ENCODE peak calls at places on chromosome 19, in four cellular contexts. One of them, this sample, is unnamed.

GRCh38 chr19:29665826-29666633 is 769 bp downstream of the PLEKHF1 start:
- DNase-seq in glutamatergic neuron: no peak
- DNase-seq in stimulated activated naive CD8-positive, alpha-beta T cell treated with anti-CD3 and anti-CD28 coated beads, Interleukin-15, amount 100 ng/mL, for 72 hours: no peak
- DNase-seq in hepatocyte: peak; percentile 39
- DNase-seq in this sample: peak; percentile 39

GRCh38 chr19:30288957-30289735 is 83.0 kb upstream of the ZNF536 start:
- DNase-seq in hepatocyte: no peak
- DNase-seq in stimulated activated naive CD8-positive, alpha-beta T cell treated with anti-CD3 and anti-CD28 coated beads, Interleukin-15, amount 100 ng/mL, for 72 hours: no peak
- DNase-seq in glutamatergic neuron: no peak
- DNase-seq in this sample: no peak

GRCh38 chr19:2774953-2775555 is 8.0 kb downstream of the SGTA start:
- DNase-seq in hepatocyte: no peak
- DNase-seq in stimulated activated naive CD8-positive, alpha-beta T cell treated with anti-CD3 and anti-CD28 coated beads, Interleukin-15, amount 100 ng/mL, for 72 hours: no peak
- DNase-seq in glutamatergic neuron: no peak
- DNase-seq in this sample: no peak

GRCh38 chr19:35437152-35437951 is 10.7 kb upstream of the FFAR2 start:
- DNase-seq in hepatocyte: no peak
- DNase-seq in stimulated activated naive CD8-positive, alpha-beta T cell treated with anti-CD3 and anti-CD28 coated beads, Interleukin-15, amount 100 ng/mL, for 72 hours: no peak
- DNase-seq in glutamatergic neuron: no peak
- DNase-seq in this sample: no peak

GRCh38 chr19:51002542-51003311 is 1.3 kb upstream of the KLK8 start:
- DNase-seq in stimulated activated naive CD8-positive, alpha-beta T cell treated with anti-CD3 and anti-CD28 coated beads, Interleukin-15, amount 100 ng/mL, for 72 hours: no peak
- DNase-seq in hepatocyte: peak; percentile 65
- DNase-seq in glutamatergic neuron: peak; percentile 43
- DNase-seq in this sample: peak; percentile 62

GRCh38 chr19:10831980-10832658 is 3.9 kb downstream of the TMED1 start:
- DNase-seq in hepatocyte: no peak
- DNase-seq in stimulated activated naive CD8-positive, alpha-beta T cell treated with anti-CD3 and anti-CD28 coated beads, Interleukin-15, amount 100 ng/mL, for 72 hours: no peak
- DNase-seq in glutamatergic neuron: no peak
- DNase-seq in this sample: no peak

GRCh38 chr19:5137571-5138124 is 168.7 kb downstream of the KDM4B start:
- DNase-seq in stimulated activated naive CD8-positive, alpha-beta T cell treated with anti-CD3 and anti-CD28 coated beads, Interleukin-15, amount 100 ng/mL, for 72 hours: no peak
- DNase-seq in hepatocyte: no peak
- DNase-seq in glutamatergic neuron: peak; percentile 61
- DNase-seq in this sample: no peak

GRCh38 chr19:19098703-19099632 is 35.2 kb downstream of the SLC25A42 start:
- DNase-seq in stimulated activated naive CD8-positive, alpha-beta T cell treated with anti-CD3 and anti-CD28 coated beads, Interleukin-15, amount 100 ng/mL, for 72 hours: no peak
- DNase-seq in glutamatergic neuron: no peak
- DNase-seq in hepatocyte: peak; percentile 54
- DNase-seq in this sample: no peak

GRCh38 chr19:10724573-10725071 is 6.7 kb downstream of the DNM2 start:
- DNase-seq in stimulated activated naive CD8-positive, alpha-beta T cell treated with anti-CD3 and anti-CD28 coated beads, Interleukin-15, amount 100 ng/mL, for 72 hours: no peak
- DNase-seq in glutamatergic neuron: no peak
- DNase-seq in hepatocyte: no peak
- DNase-seq in this sample: no peak

GRCh38 chr19:4583961-4584669 is 24.6 kb upstream of the SEMA6B start:
- DNase-seq in hepatocyte: no peak
- DNase-seq in stimulated activated naive CD8-positive, alpha-beta T cell treated with anti-CD3 and anti-CD28 coated beads, Interleukin-15, amount 100 ng/mL, for 72 hours: no peak
- DNase-seq in glutamatergic neuron: peak; percentile 84
- DNase-seq in this sample: no peak

GRCh38 chr19:42088471-42089190 is 12.7 kb downstream of the ZNF574 start:
- DNase-seq in stimulated activated naive CD8-positive, alpha-beta T cell treated with anti-CD3 and anti-CD28 coated beads, Interleukin-15, amount 100 ng/mL, for 72 hours: no peak
- DNase-seq in hepatocyte: no peak
- DNase-seq in glutamatergic neuron: no peak
- DNase-seq in this sample: no peak

GRCh38 chr19:40778865-40779284 is 828 bp downstream of the RAB4B start:
- DNase-seq in hepatocyte: peak; percentile 57
- DNase-seq in stimulated activated naive CD8-positive, alpha-beta T cell treated with anti-CD3 and anti-CD28 coated beads, Interleukin-15, amount 100 ng/mL, for 72 hours: no peak
- DNase-seq in glutamatergic neuron: no peak
- DNase-seq in this sample: no peak

GRCh38 chr19:40801449-40802299 is 2.7 kb downstream of the EGLN2 start:
- DNase-seq in hepatocyte: no peak
- DNase-seq in stimulated activated naive CD8-positive, alpha-beta T cell treated with anti-CD3 and anti-CD28 coated beads, Interleukin-15, amount 100 ng/mL, for 72 hours: no peak
- DNase-seq in glutamatergic neuron: no peak
- DNase-seq in this sample: no peak

GRCh38 chr19:52524086-52524485 is 3.4 kb upstream of the ZNF808 start:
- DNase-seq in glutamatergic neuron: no peak
- DNase-seq in stimulated activated naive CD8-positive, alpha-beta T cell treated with anti-CD3 and anti-CD28 coated beads, Interleukin-15, amount 100 ng/mL, for 72 hours: no peak
- DNase-seq in hepatocyte: no peak
- DNase-seq in this sample: no peak

GRCh38 chr19:51460164-51460992 is 2.1 kb upstream of the SIGLEC8 start:
- DNase-seq in glutamatergic neuron: no peak
- DNase-seq in stimulated activated naive CD8-positive, alpha-beta T cell treated with anti-CD3 and anti-CD28 coated beads, Interleukin-15, amount 100 ng/mL, for 72 hours: no peak
- DNase-seq in hepatocyte: no peak
- DNase-seq in this sample: no peak

GRCh38 chr19:32238076-32238475 is 107.3 kb upstream of the ZNF507 start:
- DNase-seq in glutamatergic neuron: no peak
- DNase-seq in hepatocyte: no peak
- DNase-seq in stimulated activated naive CD8-positive, alpha-beta T cell treated with anti-CD3 and anti-CD28 coated beads, Interleukin-15, amount 100 ng/mL, for 72 hours: no peak
- DNase-seq in this sample: no peak

GRCh38 chr19:3743486-3743885 is 18.0 kb downstream of the APBA3 start:
- DNase-seq in stimulated activated naive CD8-positive, alpha-beta T cell treated with anti-CD3 and anti-CD28 coated beads, Interleukin-15, amount 100 ng/mL, for 72 hours: no peak
- DNase-seq in glutamatergic neuron: no peak
- DNase-seq in hepatocyte: no peak
- DNase-seq in this sample: no peak

GRCh38 chr19:5251096-5252065 is 89.2 kb downstream of the PTPRS start:
- DNase-seq in stimulated activated naive CD8-positive, alpha-beta T cell treated with anti-CD3 and anti-CD28 coated beads, Interleukin-15, amount 100 ng/mL, for 72 hours: no peak
- DNase-seq in glutamatergic neuron: no peak
- DNase-seq in hepatocyte: no peak
- DNase-seq in this sample: no peak

GRCh38 chr19:811511-812048 is 10.2 kb downstream of the PLPPR3 start:
- DNase-seq in hepatocyte: no peak
- DNase-seq in glutamatergic neuron: no peak
- DNase-seq in stimulated activated naive CD8-positive, alpha-beta T cell treated with anti-CD3 and anti-CD28 coated beads, Interleukin-15, amount 100 ng/mL, for 72 hours: no peak
- DNase-seq in this sample: no peak

GRCh38 chr19:19655641-19656343 is 7.7 kb downstream of the ATP13A1 start:
- DNase-seq in stimulated activated naive CD8-positive, alpha-beta T cell treated with anti-CD3 and anti-CD28 coated beads, Interleukin-15, amount 100 ng/mL, for 72 hours: no peak
- DNase-seq in glutamatergic neuron: no peak
- DNase-seq in hepatocyte: no peak
- DNase-seq in this sample: no peak

GRCh38 chr19:57954996-57955395 is 7.5 kb upstream of the ZNF256 start:
- DNase-seq in glutamatergic neuron: no peak
- DNase-seq in stimulated activated naive CD8-positive, alpha-beta T cell treated with anti-CD3 and anti-CD28 coated beads, Interleukin-15, amount 100 ng/mL, for 72 hours: no peak
- DNase-seq in hepatocyte: no peak
- DNase-seq in this sample: no peak

GRCh38 chr19:18119243-18120105 is 21.9 kb downstream of the MAST3 start:
- DNase-seq in glutamatergic neuron: no peak
- DNase-seq in hepatocyte: no peak
- DNase-seq in stimulated activated naive CD8-positive, alpha-beta T cell treated with anti-CD3 and anti-CD28 coated beads, Interleukin-15, amount 100 ng/mL, for 72 hours: peak; percentile 45
- DNase-seq in this sample: peak; percentile 53